ENCODE peak calls at places on chromosomes 1 and 21, in five cellular contexts. M is HAP-1; I is esophagus squamous epithelium; W is naive thymus-derived CD4-positive, alpha-beta T cell; D is cardiac muscle cell. U is an unnamed sample. For H3K9me3, the result is how much of the 10 kb centered on the place peaks cover.

GRCh38 chr1:219416598-219417238 is 196.2 kb downstream of the ZC3H11B start:
- DNase-seq in W (peak), I (no peak), D (peak), M (peak), U (no peak)

GRCh38 chr1:29655945-29656866 is 419.9 kb downstream of the PTPRU start:
- DNase-seq in M (peak), D (peak), W (no peak), I (no peak), U (no peak)

GRCh38 chr1:159214149-159214760 is 9.6 kb downstream of the ACKR1 start:
- DNase-seq in W (no peak), I (no peak), M (peak), D (peak), U (no peak)

GRCh38 chr21:39924577-39925308 is 57.5 kb downstream of the PCP4 start:
- DNase-seq in I (no peak), M (no peak), D (no peak), W (no peak), U (no peak)

GRCh38 chr1:41783189-41783639 is 135.5 kb downstream of the HIVEP3 start:
- DNase-seq in W (no peak), M (no peak), D (no peak), I (no peak), U (no peak)

GRCh38 chr1:118485757-118486156 is 300.7 kb upstream of the SPAG17 start:
- DNase-seq in M (peak), I (no peak), W (no peak), D (no peak), U (no peak)

GRCh38 chr1:185066181-185066580 is 20.8 kb downstream of the RNF2 start:
- DNase-seq in D (no peak), W (no peak), I (no peak), M (no peak), U (no peak)

GRCh38 chr21:25710550-25710949 is 24.2 kb downstream of the ATP5PF start:
- DNase-seq in M (no peak), W (no peak), D (no peak), I (no peak), U (no peak)

GRCh38 chr21:34835526-34835925 is 166.7 kb downstream of the CLIC6 start:
- DNase-seq in I (no peak), M (no peak), W (no peak), D (no peak), U (no peak)

GRCh38 chr1:36595921-36596320 is 113.2 kb upstream of the CSF3R start:
- DNase-seq in I (no peak), W (no peak), D (no peak), M (no peak), U (no peak)

GRCh38 chr21:44962481-44962966 is 22.7 kb downstream of the SLX9 start:
- DNase-seq in D (peak), W (no peak), I (no peak), M (no peak), U (peak)

GRCh38 chr1:39954261-39954869 is 580 bp upstream of the MFSD2A start:
- DNase-seq in M (no peak), W (no peak), D (no peak), I (no peak), U (no peak)

GRCh38 chr1:246971322-246971721 is 36.5 kb downstream of the ZNF695 start:
- DNase-seq in D (peak), W (peak), I (no peak), M (no peak), U (peak)

GRCh38 chr1:53196485-53197271 is at the start of gene CPT2:
- DNase-seq in W (peak), I (peak), M (peak), D (peak), U (peak)

GRCh38 chr1:165397945-165398344 is 41.4 kb upstream of the LMX1A start:
- DNase-seq in W (no peak), I (no peak), M (no peak), D (no peak), U (no peak)

GRCh38 chr1:212791261-212791675 is 309 bp downstream of the NSL1 start:
- DNase-seq in I (no peak), D (no peak), M (no peak), W (no peak), U (no peak)

GRCh38 chr21:17818158-17819113 is 720 bp downstream of the C21orf91 start:
- DNase-seq in W (peak), D (peak), M (peak), I (no peak), U (no peak)

GRCh38 chr1:228782662-228783414 is 47.6 kb downstream of the RHOU start:
- DNase-seq in D (peak), M (no peak), W (no peak), I (no peak), U (no peak)

GRCh38 chr1:47491341-47491753 is 53.5 kb downstream of the FOXD2 start:
- DNase-seq in D (peak), W (no peak), I (no peak), M (no peak), U (no peak)

GRCh38 chr1:9440763-9441194 is 98.5 kb upstream of the SLC25A33 start:
- DNase-seq in D (no peak), W (no peak), M (no peak), I (no peak), U (no peak)

GRCh38 chr1:220791959-220792358 is 5.2 kb downstream of the MTARC1 start:
- DNase-seq in W (no peak), D (no peak), I (no peak), M (no peak), U (no peak)

GRCh38 chr1:232211149-232211548 is 418.8 kb downstream of the SIPA1L2 start:
- DNase-seq in D (no peak), W (no peak), I (no peak), M (no peak), U (no peak)

GRCh38 chr1:221396526-221396925 is 345.4 kb downstream of the DUSP10 start:
- DNase-seq in M (no peak), D (no peak), I (no peak), W (no peak), U (no peak)

GRCh38 chr1:85494074-85494956 is 29.4 kb upstream of the DDAH1 start:
- DNase-seq in I (no peak), D (no peak), M (no peak), W (no peak), U (no peak)

GRCh38 chr1:51266791-51267190 is 30.7 kb downstream of the RNF11 start:
- DNase-seq in D (no peak), W (no peak), I (no peak), M (no peak), U (no peak)

GRCh38 chr1:61080408-61081134 is 1.8 kb upstream of the NFIA start:
- DNase-seq in M (no peak), I (no peak), D (peak), W (no peak), U (no peak)

GRCh38 chr1:6801199-6801598 is 15.9 kb downstream of the CAMTA1 start:
- DNase-seq in D (peak), W (no peak), M (no peak), I (no peak), U (no peak)

GRCh38 chr1:196680107-196680506 is 28.3 kb downstream of the CFH start:
- DNase-seq in I (no peak), D (no peak), W (no peak), M (no peak), U (no peak)

GRCh38 chr1:16068356-16069270 is 4.8 kb downstream of the FAM131C start:
- DNase-seq in W (no peak), I (no peak), D (no peak), M (no peak), U (no peak)

GRCh38 chr1:218813247-218813646 is 360.4 kb upstream of the LYPLAL1 start:
- DNase-seq in I (no peak), M (no peak), W (no peak), D (peak), U (no peak)

GRCh38 chr1:211908951-211909350 is 78.4 kb upstream of the LPGAT1 start:
- DNase-seq in D (no peak), W (no peak), M (no peak), I (no peak), U (no peak)

DNA sequence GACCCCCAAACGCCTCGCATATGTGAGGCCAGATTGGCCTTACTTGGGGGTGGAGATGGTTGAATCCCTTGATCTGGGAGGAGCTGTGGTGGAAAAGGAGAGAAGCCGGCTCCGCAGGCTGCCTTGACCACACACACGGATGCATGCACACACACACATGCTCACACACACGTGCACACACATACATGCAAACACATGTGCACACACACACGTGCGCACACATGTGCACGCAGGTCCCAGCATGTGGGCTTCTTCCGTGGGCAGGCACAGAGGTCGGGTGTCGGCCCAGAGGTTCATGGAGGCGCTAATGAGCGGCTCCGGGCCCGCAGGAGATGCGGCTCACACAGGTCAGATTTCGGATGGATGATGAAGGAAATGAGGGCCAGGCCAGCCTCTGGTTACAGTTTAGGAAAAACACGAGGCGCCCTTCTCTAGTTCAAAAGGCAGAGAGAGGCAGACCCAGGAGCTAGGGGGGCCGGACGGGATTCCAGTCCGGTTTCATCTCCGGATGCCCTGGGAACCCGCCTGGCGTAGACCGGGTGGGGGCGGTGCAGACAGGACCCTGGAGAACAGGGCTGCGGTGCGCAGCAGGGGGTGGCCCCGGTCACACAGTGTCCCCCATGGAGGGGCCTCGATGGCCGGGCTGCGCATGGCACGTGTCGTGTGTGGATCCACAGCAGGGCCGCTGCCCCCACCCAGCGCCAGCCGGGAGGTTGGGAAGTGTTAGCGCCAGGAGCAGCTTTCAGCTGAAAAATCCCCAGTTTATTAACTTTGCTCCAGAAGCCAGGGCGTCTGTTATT is 91.1 kb upstream of the ACTRT2 start:
- DNase-seq in W (no peak), M (no peak), D (no peak), I (no peak), U (no peak)
- H3K9me3 ChIP-seq in W (under half), M (under half), D (under half), I (under half), U (under half)

GRCh38 chr1:22995774-22996173 is 19.9 kb downstream of the TEX46 start:
- DNase-seq in D (no peak), I (no peak), W (no peak), M (no peak), U (no peak)
- H3K9me3 ChIP-seq in D (under half), I (under half), W (under half), M (under half), U (under half)

GRCh38 chr21:41611966-41612606 is 104.1 kb upstream of the TMPRSS2 start:
- DNase-seq in M (no peak), W (no peak), D (no peak), I (no peak), U (no peak)
- H3K9me3 ChIP-seq in M (under half), W (under half), D (under half), I (under half), U (under half)

DNA sequence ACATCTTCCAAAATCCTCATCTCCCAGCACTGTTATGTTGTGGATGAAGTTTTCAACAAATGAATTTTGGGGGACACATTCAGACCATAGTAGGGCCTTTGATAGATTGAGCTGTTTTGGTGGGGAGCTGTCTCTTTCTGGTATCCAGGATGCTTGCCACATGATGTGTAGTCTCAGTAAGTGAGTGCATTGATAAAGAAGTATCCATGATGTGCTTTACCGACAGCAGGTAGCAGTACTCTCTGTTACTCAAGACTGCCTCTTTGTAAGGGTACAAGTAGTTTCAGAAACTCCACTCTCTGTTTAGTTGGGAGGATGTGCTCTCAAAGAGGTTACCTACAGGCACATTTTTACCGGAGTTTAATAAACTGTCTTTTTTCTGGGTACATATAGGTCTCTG is 26.5 kb downstream of the DYRK1A start:
- DNase-seq in W (no peak), I (no peak), D (no peak), M (no peak), U (no peak)
- H3K9me3 ChIP-seq in W (under half), I (under half), D (under half), M (under half), U (under half)

GRCh38 chr1:156858959-156859522 is at the start of gene INSRR:
- DNase-seq in I (no peak), M (no peak), D (no peak), W (no peak), U (no peak)
- H3K9me3 ChIP-seq in I (under half), M (under half), D (under half), W (under half), U (under half)

DNA sequence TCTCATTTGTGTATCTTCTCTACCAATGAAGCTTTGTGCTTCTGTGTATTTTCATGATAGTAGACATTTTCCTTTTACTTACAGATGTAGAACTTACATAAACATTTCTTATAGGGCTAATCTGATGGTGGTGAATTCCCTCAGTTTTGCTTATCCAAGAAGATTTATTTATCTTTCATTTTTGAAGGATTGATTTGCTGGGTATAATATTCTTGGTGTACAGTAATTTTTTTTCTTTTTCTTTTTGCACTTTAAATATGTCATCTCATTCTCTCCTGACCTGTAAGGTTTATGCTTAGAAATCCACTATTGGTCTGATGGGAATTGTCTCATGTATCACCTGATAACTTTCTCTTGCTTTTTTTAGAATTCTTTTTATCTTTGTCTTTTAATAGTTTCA is 127.6 kb upstream of the KCTD3 start:
- DNase-seq in M (no peak), D (no peak), W (no peak), I (no peak), U (no peak)
- H3K9me3 ChIP-seq in M (under half), D (under half), W (under half), I (under half), U (under half)

U was measured in ascending aorta.